ENCODE peak calls at places on chromosomes 3 and 15, in six cellular contexts. M, S, U, R, Q and B are unnamed samples.
A peak's percentile ranks its signal among the peaks of the same experiment; 100 is the strongest.

GRCh38 chr15:32029862-32030781 is at the start of gene CHRNA7:
- DNase-seq in U (peak; percentile 70), S (peak; percentile 83), Q (peak; percentile 92), M (peak; percentile 83), R (peak; percentile 3), B (peak; percentile 27)

GRCh38 chr3:71791634-71792033 is 6.7 kb upstream of the PROK2 start:
- DNase-seq in M (no peak), S (no peak), Q (no peak), R (no peak), U (no peak), B (no peak)

GRCh38 chr3:12893247-12893646 is 51.9 kb upstream of the RPL32 start:
- DNase-seq in M (no peak), U (no peak), Q (no peak), S (no peak), R (no peak), B (peak; percentile 23)

GRCh38 chr15:100981086-100981485 is 61.9 kb downstream of the LRRK1 start:
- DNase-seq in R (no peak), S (no peak), U (no peak), M (no peak), Q (no peak), B (no peak)

GRCh38 chr3:160851629-160852210 is 95.7 kb downstream of the PPM1L start:
- DNase-seq in S (no peak), M (no peak), Q (no peak), R (no peak), U (no peak), B (no peak)

GRCh38 chr15:74625693-74626092 is 10.1 kb downstream of the CLK3 start:
- DNase-seq in R (no peak), M (no peak), Q (no peak), U (no peak), S (no peak), B (no peak)

GRCh38 chr3:137854498-137855285 is 90.6 kb downstream of the SOX14 start:
- DNase-seq in S (no peak), R (no peak), M (no peak), Q (no peak), U (no peak), B (no peak)

GRCh38 chr3:66441124-66441523 is 59.7 kb downstream of the LRIG1 start:
- DNase-seq in Q (no peak), R (peak; percentile 72), U (no peak), S (no peak), M (no peak), B (peak; percentile 86)

GRCh38 chr3:46422617-46423016 is 15.6 kb downstream of the CCRL2 start:
- DNase-seq in S (no peak), U (no peak), M (no peak), R (no peak), Q (no peak), B (peak; percentile 89)

GRCh38 chr3:119428538-119428937 is 34.9 kb downstream of the TMEM39A start:
- DNase-seq in M (no peak), R (no peak), S (no peak), Q (no peak), U (no peak), B (no peak)

GRCh38 chr3:187044206-187044605 is 95.1 kb downstream of the RPL39L start:
- DNase-seq in M (no peak), R (no peak), S (no peak), U (no peak), Q (no peak), B (peak; percentile 51)

GRCh38 chr3:15428539-15428938 is 1.1 kb downstream of the EAF1 start:
- DNase-seq in Q (no peak), M (no peak), R (peak; percentile 74), S (no peak), U (no peak), B (peak; percentile 95)

GRCh38 chr15:39645138-39645975 is 64.5 kb downstream of the THBS1 start:
- DNase-seq in R (no peak), U (no peak), S (no peak), M (no peak), Q (peak; percentile 53), B (no peak)

GRCh38 chr3:168165390-168166269 is 69.9 kb upstream of the GOLIM4 start:
- DNase-seq in U (no peak), Q (peak; percentile 83), S (peak; percentile 77), R (peak; percentile 78), M (peak; percentile 71), B (peak; percentile 78)

GRCh38 chr3:187252311-187252710 is 39.2 kb downstream of the MASP1 start:
- DNase-seq in Q (no peak), R (no peak), U (no peak), S (no peak), M (no peak), B (no peak)

GRCh38 chr15:95590533-95591044 is 739.9 kb upstream of the NR2F2 start:
- DNase-seq in R (no peak), S (no peak), M (no peak), Q (no peak), U (no peak), B (peak; percentile 28)

GRCh38 chr15:95175914-95176658 is 944.7 kb downstream of the MCTP2 start:
- DNase-seq in Q (no peak), R (peak; percentile 86), U (no peak), S (no peak), M (no peak), B (peak; percentile 83)

GRCh38 chr15:85667491-85668424 is 127.0 kb downstream of the KLHL25 start:
- DNase-seq in S (peak; percentile 83), M (peak; percentile 58), Q (peak; percentile 59), U (no peak), R (peak; percentile 99), B (peak; percentile 94)

GRCh38 chr3:107241217-107241616 is 136.0 kb upstream of the CCDC54 start:
- DNase-seq in M (no peak), U (peak; percentile 64), S (peak; percentile 17), R (peak; percentile 8), Q (peak; percentile 24), B (peak; percentile 48)

GRCh38 chr3:62201438-62202035 is 171.8 kb downstream of the FEZF2 start:
- DNase-seq in Q (peak; percentile 46), R (peak; percentile 39), S (no peak), M (no peak), U (no peak), B (peak; percentile 47)

GRCh38 chr15:34993413-34993812 is 5.3 kb upstream of the ZNF770 start:
- DNase-seq in S (no peak), Q (no peak), U (no peak), R (no peak), M (no peak), B (peak; percentile 66)

GRCh38 chr15:80923668-80924067 is 66.0 kb downstream of the MESD start:
- DNase-seq in M (no peak), R (no peak), S (no peak), U (no peak), Q (no peak), B (peak; percentile 35)

GRCh38 chr3:63872135-63872924 is 8.7 kb downstream of the ATXN7 start:
- DNase-seq in R (peak; percentile 76), Q (no peak), S (no peak), M (no peak), U (no peak), B (peak; percentile 92)

GRCh38 chr15:85168642-85169173 is 187.1 kb downstream of the PDE8A start:
- DNase-seq in R (no peak), M (peak; percentile 74), Q (peak; percentile 37), S (peak; percentile 84), U (peak; percentile 74), B (peak; percentile 73)

GRCh38 chr3:70748593-70748992 is 436.2 kb upstream of the MDFIC2 start:
- DNase-seq in Q (no peak), S (no peak), M (no peak), R (no peak), U (no peak), B (no peak)

GRCh38 chr3:191240432-191240831 is 41.4 kb downstream of the OSTN start:
- DNase-seq in R (no peak), Q (no peak), M (no peak), U (no peak), S (no peak), B (no peak)

GRCh38 chr3:129228891-129229585 is 20.4 kb upstream of the COPG1 start:
- DNase-seq in Q (no peak), U (peak; percentile 54), M (no peak), R (peak; percentile 80), S (peak; percentile 15), B (peak; percentile 86)

GRCh38 chr3:159711560-159712333 is 276.9 kb upstream of the IL12A start:
- DNase-seq in Q (peak; percentile 84), U (no peak), R (peak; percentile 91), M (no peak), S (peak; percentile 5), B (peak; percentile 80)

GRCh38 chr3:184395320-184395660 is 15.4 kb downstream of the CHRD start:
- DNase-seq in R (no peak), S (peak; percentile 89), U (no peak), M (peak; percentile 82), Q (no peak), B (no peak)

GRCh38 chr3:41985018-41985417 is 23.1 kb upstream of the ULK4 start:
- DNase-seq in M (no peak), R (no peak), Q (no peak), U (no peak), S (no peak), B (no peak)

GRCh38 chr3:108006077-108006675 is 84.7 kb downstream of the CD47 start:
- DNase-seq in U (peak; percentile 50), M (peak; percentile 36), R (peak; percentile 27), Q (peak; percentile 42), S (peak; percentile 65), B (peak; percentile 98)

GRCh38 chr3:49719214-49719884 is at the start of gene AMIGO3:
- DNase-seq in R (peak; percentile 90), U (peak; percentile 98), M (peak; percentile 95), Q (peak; percentile 97), S (peak; percentile 98), B (peak; percentile 96)
- H3K4me3 ChIP-seq in R (peak within 1 kb of the TSS; percentile 64), U (peak within 1 kb of the TSS; percentile 67), M (peak within 1 kb of the TSS; percentile 52), Q (peak within 1 kb of the TSS; percentile 57), S (no peak within 1 kb of the TSS), B (peak within 1 kb of the TSS; percentile 46)

GRCh38 chr15:89299896-89300295 is 34.7 kb downstream of the POLG start:
- DNase-seq in S (no peak), U (no peak), Q (peak; percentile 8), M (no peak), R (peak; percentile 47), B (peak; percentile 49)
- TF ChIP-seq CTCF in S (no peak), U (peak; percentile 31), Q (peak; percentile 39), M (no peak), R (peak; percentile 51), B (peak; percentile 32)

GRCh38 chr3:37768107-37768809 is 93.4 kb upstream of the CTDSPL start:
- DNase-seq in U (no peak), Q (peak; percentile 63), M (peak; percentile 76), R (no peak), S (peak; percentile 91), B (peak; percentile 15)

GRCh38 chr3:37765591-37766219 is 96.0 kb upstream of the CTDSPL start:
- DNase-seq in M (no peak), R (peak; percentile 43), S (peak; percentile 57), Q (peak; percentile 68), U (no peak), B (no peak)

GRCh38 chr3:37764586-37764985 is 97.1 kb upstream of the CTDSPL start:
- DNase-seq in S (no peak), R (no peak), M (no peak), U (no peak), Q (no peak), B (no peak)

GRCh38 chr3:37766797-37767776 is 94.6 kb upstream of the CTDSPL start:
- DNase-seq in U (no peak), S (peak; percentile 24), Q (no peak), M (no peak), R (peak; percentile 9), B (no peak)

GRCh38 chr3:37766220-37766605 is 95.5 kb upstream of the CTDSPL start:
- DNase-seq in Q (no peak), M (no peak), U (no peak), S (no peak), R (peak; percentile 2), B (no peak)
- H3K4me3 ChIP-seq in Q (no peak overlapping the region), M (no peak overlapping the region), U (no peak overlapping the region), S (no peak overlapping the region), R (peak overlapping the region; percentile 21), B (no peak overlapping the region)

GRCh38 chr15:62391565-62392262 is 226.6 kb upstream of the C2CD4B start:
- DNase-seq in U (peak; percentile 53), S (peak; percentile 33), Q (peak; percentile 70), R (peak; percentile 63), M (peak; percentile 57), B (peak; percentile 56)
- TF ChIP-seq CTCF in U (peak; percentile 38), S (no peak), Q (peak; percentile 48), R (peak; percentile 50), M (no peak), B (no peak)